ENCODE peak calls at places on chromosome 2, in six cellular contexts. Y, U, C, W, Q and J are unnamed samples.

GRCh38 chr2:133194068-133194655 is 374.1 kb downstream of the NCKAP5 start:
- DNase-seq in U (peak; percentile 10), Q (no peak), Y (no peak), W (no peak), C (peak; percentile 20), J (no peak)

GRCh38 chr2:46179037-46179621 is 118.1 kb upstream of the EPAS1 start:
- DNase-seq in W (peak; percentile 80), C (peak; percentile 26), Q (peak; percentile 63), Y (peak; percentile 72), U (peak; percentile 98), J (no peak)

GRCh38 chr2:37797081-37797480 is 125.6 kb upstream of the CDC42EP3 start:
- DNase-seq in W (no peak), Q (no peak), Y (no peak), U (peak; percentile 51), C (no peak), J (no peak)

GRCh38 chr2:146837857-146838256 is 1007.0 kb upstream of the ACVR2A start:
- DNase-seq in C (no peak), W (no peak), U (no peak), Y (no peak), Q (no peak), J (no peak)

GRCh38 chr2:231877533-231878456 is 48.4 kb downstream of the NPPC start:
- DNase-seq in C (peak; percentile 55), U (no peak), W (no peak), Y (no peak), Q (no peak), J (no peak)

GRCh38 chr2:36800381-36800780 is 103.9 kb downstream of the VIT start:
- DNase-seq in C (no peak), W (no peak), Q (peak; percentile 22), U (no peak), Y (no peak), J (no peak)

GRCh38 chr2:126982935-126983334 is 84.2 kb downstream of the TEX51 start:
- DNase-seq in W (no peak), U (no peak), C (no peak), Y (no peak), Q (no peak), J (no peak)

GRCh38 chr2:169808211-169808610 is 9.5 kb downstream of the SSB start:
- DNase-seq in W (no peak), Q (no peak), Y (no peak), U (peak; percentile 36), C (no peak), J (no peak)

GRCh38 chr2:34229998-34230397 is 630.9 kb upstream of the FAM98A start:
- DNase-seq in C (no peak), U (no peak), Q (no peak), Y (no peak), W (no peak), J (no peak)

GRCh38 chr2:205051417-205051816 is 506.1 kb downstream of the PARD3B start:
- DNase-seq in C (no peak), Y (no peak), Q (no peak), U (peak; percentile 3), W (no peak), J (no peak)

GRCh38 chr2:205680903-205681302 is 1.4 kb upstream of the NRP2 start:
- DNase-seq in W (peak; percentile 33), C (no peak), U (no peak), Y (no peak), Q (no peak), J (no peak)

GRCh38 chr2:116094196-116094595 is 1651.8 kb downstream of the DPP10 start:
- DNase-seq in U (no peak), Q (no peak), W (no peak), C (no peak), Y (no peak), J (no peak)

GRCh38 chr2:37472959-37473358 is 128.5 kb downstream of the QPCT start:
- DNase-seq in Y (no peak), C (peak; percentile 37), Q (no peak), U (peak; percentile 29), W (no peak), J (no peak)

GRCh38 chr2:10864888-10865551 is 46.7 kb upstream of the KCNF1 start:
- DNase-seq in Y (no peak), C (no peak), U (no peak), Q (no peak), W (no peak), J (peak; percentile 22)

GRCh38 chr2:200523604-200524003 is 2.4 kb upstream of the SGO2 start:
- DNase-seq in U (no peak), Q (no peak), Y (no peak), W (no peak), C (no peak), J (no peak)
- H3K4me3 ChIP-seq in U (no peak overlapping the region), Q (no peak overlapping the region), Y (no peak overlapping the region), W (no peak overlapping the region), C (no peak overlapping the region), J (no peak overlapping the region)

GRCh38 chr2:216916956-216917650 is 57.2 kb upstream of the TNP1 start:
- DNase-seq in C (no peak), Y (no peak), Q (no peak), W (no peak), U (no peak), J (no peak)
- H3K4me1 ChIP-seq in C (peaks cover 15% of the 10 kb centered on the region), Y (no peaks in the 10 kb centered on the region), Q (no peaks in the 10 kb centered on the region), W (peaks cover 4% of the 10 kb centered on the region), U (no peaks in the 10 kb centered on the region), J (no peaks in the 10 kb centered on the region)

DNA sequence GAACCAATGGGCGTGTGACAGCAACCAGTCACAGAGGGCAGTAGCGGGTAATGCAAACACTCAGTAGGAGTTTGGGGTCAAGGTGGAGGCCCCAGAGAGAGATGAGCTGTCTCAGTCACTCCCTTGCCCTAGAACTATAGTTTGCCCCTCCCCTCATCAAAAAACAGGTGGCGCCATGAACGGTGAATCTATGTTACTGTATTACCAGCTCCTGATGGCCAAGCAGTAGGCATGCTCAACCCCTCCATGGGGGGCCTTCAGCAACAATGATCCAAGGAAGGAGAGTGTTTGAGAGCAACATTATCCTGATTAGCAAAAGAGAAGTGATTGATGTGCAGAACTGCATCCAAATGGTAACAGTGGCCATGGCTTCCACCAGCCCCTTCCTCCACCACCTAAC is 30.4 kb downstream of the TRABD2A start:
- DNase-seq in Y (no peak), U (no peak), Q (no peak), C (no peak), W (no peak), J (no peak)
- TF ChIP-seq CTCF in Y (no peak), U (no peak), Q (no peak), C (no peak), W (no peak), J (no peak)

DNA sequence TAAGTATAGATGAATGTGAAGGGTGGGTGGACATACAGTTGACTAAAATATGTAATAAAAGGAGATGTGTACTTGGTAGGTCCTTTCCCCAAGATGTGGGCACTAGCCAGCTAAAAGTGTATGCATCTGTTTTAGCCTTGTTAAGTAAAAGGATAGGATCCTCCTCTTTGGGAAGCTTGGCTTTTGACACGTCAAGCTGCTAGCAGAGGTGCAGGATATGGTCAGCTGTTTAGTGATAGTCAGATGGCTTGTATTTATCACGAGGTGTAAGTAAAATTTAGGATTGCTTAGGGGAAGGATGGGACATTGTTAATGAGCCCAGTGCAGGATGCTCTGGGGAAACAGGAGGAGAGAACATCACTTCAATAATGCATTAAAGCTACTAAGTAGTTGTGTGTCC is 1.5 kb downstream of the MFSD6 start:
- DNase-seq in W (no peak), C (no peak), Q (peak; percentile 9), Y (no peak), U (no peak), J (no peak)
- H3K4me3 ChIP-seq in W (no peak overlapping the region), C (peak overlapping the region; percentile 84), Q (no peak overlapping the region), Y (no peak overlapping the region), U (no peak overlapping the region), J (peak overlapping the region; percentile 84)

DNA sequence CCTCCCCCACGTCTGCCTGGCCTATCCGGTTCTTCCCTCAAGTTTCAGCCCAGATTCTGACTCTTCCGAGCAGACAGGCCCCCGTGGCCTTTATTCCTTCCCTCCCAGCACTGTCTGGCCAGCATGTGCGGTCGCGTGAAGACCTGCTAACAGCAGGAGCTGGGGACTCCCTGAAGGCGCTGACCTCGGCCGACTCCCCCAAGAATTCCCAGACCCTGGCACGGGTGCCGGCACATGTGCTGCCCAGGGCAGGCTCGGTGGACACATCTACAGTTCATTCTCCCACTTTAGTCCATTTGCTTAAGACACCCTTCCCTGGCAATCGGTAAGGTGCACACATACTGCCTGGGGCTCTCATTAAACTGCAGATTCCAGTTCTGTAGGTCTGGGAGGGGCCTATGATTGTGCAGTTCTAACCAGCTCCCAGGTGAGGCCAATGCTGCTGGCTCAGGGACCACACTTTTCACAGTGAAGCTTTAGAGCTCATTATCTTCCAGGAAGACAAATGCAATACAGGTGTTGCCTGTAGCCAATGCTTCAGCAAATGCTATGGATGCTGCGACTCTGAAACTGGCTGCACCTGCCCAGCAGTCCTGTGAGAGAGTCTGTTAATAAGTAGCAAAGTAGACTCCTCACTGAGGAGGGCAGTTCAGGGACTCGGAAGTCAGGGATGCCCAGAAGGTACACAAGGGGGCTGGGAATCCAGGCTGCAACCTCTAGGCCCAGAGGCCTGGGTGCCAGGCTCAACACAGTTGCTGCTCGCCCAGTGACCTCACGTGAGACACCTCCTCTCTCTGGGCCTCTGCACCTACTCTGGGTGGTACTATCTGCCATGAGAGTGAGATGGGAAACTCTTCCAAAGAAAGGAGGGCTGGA is 45.4 kb upstream of the TAF1B start:
- DNase-seq in Q (no peak), W (no peak), U (no peak), C (no peak), Y (no peak), J (no peak)
- H3K4me1 ChIP-seq in Q (peaks cover 23% of the 10 kb centered on the region), W (peaks cover 2% of the 10 kb centered on the region), U (peaks cover 6% of the 10 kb centered on the region), C (peaks cover 30% of the 10 kb centered on the region), Y (no peaks in the 10 kb centered on the region), J (peaks cover 11% of the 10 kb centered on the region)

GRCh38 chr2:219177594-219178376 is at the start of gene RETREG2:
- DNase-seq in W (peak; percentile 89), C (peak; percentile 94), U (peak; percentile 94), Q (peak; percentile 89), Y (peak; percentile 87), J (peak; percentile 95)
- TF ChIP-seq CTCF in W (peak; percentile 70), C (peak; percentile 54), U (peak; percentile 23), Q (peak; percentile 42), Y (peak; percentile 58), J (peak; percentile 57)

DNA sequence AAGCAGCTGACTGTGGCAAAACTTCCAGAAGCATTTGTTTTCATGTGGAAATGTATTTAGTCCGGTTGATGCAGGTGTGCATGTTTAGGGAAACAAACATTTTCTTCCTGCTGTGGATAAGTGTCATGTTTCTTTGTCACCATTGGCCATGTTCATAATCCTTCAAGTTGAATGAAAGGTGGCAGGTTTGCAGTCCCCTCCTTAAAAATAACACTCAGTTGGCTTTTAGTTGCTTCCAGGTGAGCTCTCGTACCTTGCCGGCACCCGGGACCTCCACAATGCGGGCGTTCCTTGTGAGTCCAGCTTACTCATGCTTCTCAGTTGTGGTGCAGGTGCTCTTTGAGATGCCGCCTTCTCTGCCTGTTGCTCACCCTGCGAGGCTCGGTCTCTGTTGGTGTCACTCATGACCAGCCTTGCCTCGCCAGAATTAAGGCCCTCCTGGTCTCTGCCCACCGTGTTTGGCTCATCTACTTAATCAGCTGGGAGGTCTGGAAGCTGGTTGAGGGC is 5.5 kb downstream of the AGAP1 start:
- DNase-seq in C (no peak), Y (no peak), W (no peak), U (no peak), Q (no peak), J (no peak)
- H3K4me3 ChIP-seq in C (no peak overlapping the region), Y (no peak overlapping the region), W (no peak overlapping the region), U (no peak overlapping the region), Q (no peak overlapping the region), J (no peak overlapping the region)

DNA sequence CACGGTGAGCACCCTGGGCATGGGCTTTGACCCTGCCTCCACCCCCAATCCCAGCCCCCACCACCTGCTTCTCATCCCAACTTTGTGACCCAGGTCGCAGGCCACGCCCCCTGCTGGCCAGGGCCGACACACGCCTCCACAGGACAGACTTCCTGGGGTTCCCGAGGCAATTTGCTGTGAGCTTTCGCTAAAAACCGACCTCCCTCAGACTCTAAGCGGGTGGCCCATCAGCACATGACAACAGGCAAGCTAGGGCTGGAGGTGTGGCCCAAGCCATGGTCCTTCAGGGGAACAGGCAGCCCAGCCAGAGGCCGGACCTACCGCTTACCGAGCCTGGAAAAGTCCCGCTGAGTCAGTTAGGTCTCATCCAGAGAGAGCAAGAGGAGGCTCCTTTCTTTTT is 31.9 kb downstream of the C1QL2 start:
- DNase-seq in C (peak; percentile 34), Q (peak; percentile 76), U (peak; percentile 18), Y (no peak), W (no peak), J (peak; percentile 43)
- H3K4me1 ChIP-seq in C (no peaks in the 10 kb centered on the region), Q (no peaks in the 10 kb centered on the region), U (no peaks in the 10 kb centered on the region), Y (no peaks in the 10 kb centered on the region), W (no peaks in the 10 kb centered on the region), J (no peaks in the 10 kb centered on the region)